ENCODE peak calls at places on chromosomes 7 and 10, in seven cellular contexts. One of them, this sample, is unnamed.

GRCh38 chr7:33099154-33099940 is 9.9 kb downstream of the RP9 start:
- DNase-seq in T-cell: no peak
- DNase-seq in NCI-H1436 treated with DMSO at 0.1 percent for 48 hours: no peak
- DNase-seq in fibroblast of lung: no peak
- DNase-seq in activated gamma-delta T cell treated with anti-CD3 and anti-CD28 coated beads, Interleukin-2, amount 50 U/mL, for 16 hours: no peak
- DNase-seq in brain microvascular endothelial cell: no peak
- DNase-seq in BE2C: no peak
- DNase-seq in this sample: no peak

GRCh38 chr7:5429857-5430611 is 6.4 kb upstream of the TNRC18 start:
- DNase-seq in T-cell: no peak
- DNase-seq in NCI-H1436 treated with DMSO at 0.1 percent for 48 hours: no peak
- DNase-seq in fibroblast of lung: peak; percentile 55
- DNase-seq in activated gamma-delta T cell treated with anti-CD3 and anti-CD28 coated beads, Interleukin-2, amount 50 U/mL, for 16 hours: no peak
- DNase-seq in brain microvascular endothelial cell: no peak
- DNase-seq in BE2C: no peak
- DNase-seq in this sample: no peak

GRCh38 chr10:116988311-116988710 is 16.7 kb downstream of the SHTN1 start:
- DNase-seq in T-cell: no peak
- DNase-seq in NCI-H1436 treated with DMSO at 0.1 percent for 48 hours: no peak
- DNase-seq in fibroblast of lung: no peak
- DNase-seq in activated gamma-delta T cell treated with anti-CD3 and anti-CD28 coated beads, Interleukin-2, amount 50 U/mL, for 16 hours: no peak
- DNase-seq in brain microvascular endothelial cell: no peak
- DNase-seq in BE2C: no peak
- DNase-seq in this sample: no peak

GRCh38 chr7:70035955-70036354 is 437.7 kb downstream of the AUTS2 start:
- DNase-seq in T-cell: no peak
- DNase-seq in NCI-H1436 treated with DMSO at 0.1 percent for 48 hours: no peak
- DNase-seq in fibroblast of lung: no peak
- DNase-seq in activated gamma-delta T cell treated with anti-CD3 and anti-CD28 coated beads, Interleukin-2, amount 50 U/mL, for 16 hours: no peak
- DNase-seq in brain microvascular endothelial cell: no peak
- DNase-seq in BE2C: no peak
- DNase-seq in this sample: no peak

GRCh38 chr7:134827436-134827835 is 48.0 kb downstream of the CALD1 start:
- DNase-seq in T-cell: no peak
- DNase-seq in NCI-H1436 treated with DMSO at 0.1 percent for 48 hours: no peak
- DNase-seq in fibroblast of lung: no peak
- DNase-seq in activated gamma-delta T cell treated with anti-CD3 and anti-CD28 coated beads, Interleukin-2, amount 50 U/mL, for 16 hours: no peak
- DNase-seq in brain microvascular endothelial cell: no peak
- DNase-seq in BE2C: no peak
- DNase-seq in this sample: no peak

GRCh38 chr10:11180228-11180627 is 162.6 kb downstream of the CELF2 start:
- DNase-seq in T-cell: peak; percentile 51
- DNase-seq in NCI-H1436 treated with DMSO at 0.1 percent for 48 hours: no peak
- DNase-seq in fibroblast of lung: no peak
- DNase-seq in activated gamma-delta T cell treated with anti-CD3 and anti-CD28 coated beads, Interleukin-2, amount 50 U/mL, for 16 hours: peak; percentile 50
- DNase-seq in brain microvascular endothelial cell: no peak
- DNase-seq in BE2C: no peak
- DNase-seq in this sample: no peak

GRCh38 chr7:76002139-76002538 is 7.7 kb upstream of the TMEM120A start:
- DNase-seq in T-cell: no peak
- DNase-seq in NCI-H1436 treated with DMSO at 0.1 percent for 48 hours: no peak
- DNase-seq in fibroblast of lung: no peak
- DNase-seq in activated gamma-delta T cell treated with anti-CD3 and anti-CD28 coated beads, Interleukin-2, amount 50 U/mL, for 16 hours: no peak
- DNase-seq in brain microvascular endothelial cell: no peak
- DNase-seq in BE2C: no peak
- DNase-seq in this sample: no peak

GRCh38 chr7:64307254-64308018 is 6.3 kb upstream of the ZNF736 start:
- DNase-seq in T-cell: peak; percentile 94
- DNase-seq in NCI-H1436 treated with DMSO at 0.1 percent for 48 hours: peak; percentile 82
- DNase-seq in fibroblast of lung: peak; percentile 83
- DNase-seq in activated gamma-delta T cell treated with anti-CD3 and anti-CD28 coated beads, Interleukin-2, amount 50 U/mL, for 16 hours: peak; percentile 91
- DNase-seq in brain microvascular endothelial cell: peak; percentile 73
- DNase-seq in BE2C: peak; percentile 85
- DNase-seq in this sample: peak; percentile 95

GRCh38 chr7:112381311-112382091 is 68.8 kb upstream of the IFRD1 start:
- DNase-seq in T-cell: no peak
- DNase-seq in NCI-H1436 treated with DMSO at 0.1 percent for 48 hours: no peak
- DNase-seq in fibroblast of lung: no peak
- DNase-seq in activated gamma-delta T cell treated with anti-CD3 and anti-CD28 coated beads, Interleukin-2, amount 50 U/mL, for 16 hours: no peak
- DNase-seq in brain microvascular endothelial cell: no peak
- DNase-seq in BE2C: no peak
- DNase-seq in this sample: no peak

GRCh38 chr10:93515071-93515962 is 18.9 kb downstream of the CEP55 start:
- DNase-seq in T-cell: no peak
- DNase-seq in NCI-H1436 treated with DMSO at 0.1 percent for 48 hours: no peak
- DNase-seq in fibroblast of lung: peak; percentile 36
- DNase-seq in activated gamma-delta T cell treated with anti-CD3 and anti-CD28 coated beads, Interleukin-2, amount 50 U/mL, for 16 hours: no peak
- DNase-seq in brain microvascular endothelial cell: no peak
- DNase-seq in BE2C: no peak
- DNase-seq in this sample: no peak

GRCh38 chr10:61981460-61981859 is 80.0 kb downstream of the ARID5B start:
- DNase-seq in T-cell: no peak
- DNase-seq in NCI-H1436 treated with DMSO at 0.1 percent for 48 hours: no peak
- DNase-seq in fibroblast of lung: no peak
- DNase-seq in activated gamma-delta T cell treated with anti-CD3 and anti-CD28 coated beads, Interleukin-2, amount 50 U/mL, for 16 hours: no peak
- DNase-seq in brain microvascular endothelial cell: no peak
- DNase-seq in BE2C: no peak
- DNase-seq in this sample: no peak